ENCODE peak calls at places on chromosomes 13 and 19, in four cellular contexts. One of them, this sample, is unnamed.
A peak's percentile ranks its signal among the peaks of the same experiment; 100 is the strongest.

GRCh38 chr13:44172411-44172810 is 201.2 kb upstream of the SERP2 start:
- DNase-seq in germinal center: no peak
- DNase-seq in activated CD4-positive, alpha-beta T cell treated with anti-CD3 and anti-CD28 coated beads, Interleukin-2, amount 50 U/mL, for 24 hours: no peak
- DNase-seq in brain microvascular endothelial cell: no peak
- DNase-seq in this sample: no peak

GRCh38 chr13:46844431-46844830 is 47.5 kb upstream of the ESD start:
- DNase-seq in activated CD4-positive, alpha-beta T cell treated with anti-CD3 and anti-CD28 coated beads, Interleukin-2, amount 50 U/mL, for 24 hours: no peak
- DNase-seq in germinal center: no peak
- DNase-seq in brain microvascular endothelial cell: no peak
- DNase-seq in this sample: no peak

GRCh38 chr13:103436057-103436654 is 369.9 kb upstream of the SLC10A2 start:
- DNase-seq in activated CD4-positive, alpha-beta T cell treated with anti-CD3 and anti-CD28 coated beads, Interleukin-2, amount 50 U/mL, for 24 hours: no peak
- DNase-seq in germinal center: no peak
- DNase-seq in brain microvascular endothelial cell: no peak
- DNase-seq in this sample: no peak

GRCh38 chr19:1276620-1277007 is 1.3 kb downstream of the FAM174C start:
- DNase-seq in brain microvascular endothelial cell: no peak
- DNase-seq in germinal center: no peak
- DNase-seq in activated CD4-positive, alpha-beta T cell treated with anti-CD3 and anti-CD28 coated beads, Interleukin-2, amount 50 U/mL, for 24 hours: no peak
- DNase-seq in this sample: peak; percentile 70

GRCh38 chr19:31340059-31341025 is 8.9 kb downstream of the TSHZ3 start:
- DNase-seq in germinal center: no peak
- DNase-seq in activated CD4-positive, alpha-beta T cell treated with anti-CD3 and anti-CD28 coated beads, Interleukin-2, amount 50 U/mL, for 24 hours: no peak
- DNase-seq in brain microvascular endothelial cell: no peak
- DNase-seq in this sample: no peak

GRCh38 chr19:54431255-54431838 is 16.1 kb downstream of the TTYH1 start:
- DNase-seq in germinal center: no peak
- DNase-seq in brain microvascular endothelial cell: peak; percentile 16
- DNase-seq in activated CD4-positive, alpha-beta T cell treated with anti-CD3 and anti-CD28 coated beads, Interleukin-2, amount 50 U/mL, for 24 hours: no peak
- DNase-seq in this sample: no peak

GRCh38 chr19:2529473-2529918 is 53.6 kb downstream of the GADD45B start:
- DNase-seq in brain microvascular endothelial cell: peak; percentile 90
- DNase-seq in germinal center: no peak
- DNase-seq in activated CD4-positive, alpha-beta T cell treated with anti-CD3 and anti-CD28 coated beads, Interleukin-2, amount 50 U/mL, for 24 hours: no peak
- DNase-seq in this sample: no peak

GRCh38 chr19:41263042-41263849 is 926 bp upstream of the HNRNPUL1 start:
- DNase-seq in germinal center: peak; percentile 62
- DNase-seq in brain microvascular endothelial cell: peak; percentile 80
- DNase-seq in activated CD4-positive, alpha-beta T cell treated with anti-CD3 and anti-CD28 coated beads, Interleukin-2, amount 50 U/mL, for 24 hours: peak; percentile 61
- DNase-seq in this sample: peak; percentile 81

GRCh38 chr19:38061294-38061693 is 154.3 kb downstream of the SIPA1L3 start:
- DNase-seq in germinal center: no peak
- DNase-seq in activated CD4-positive, alpha-beta T cell treated with anti-CD3 and anti-CD28 coated beads, Interleukin-2, amount 50 U/mL, for 24 hours: no peak
- DNase-seq in brain microvascular endothelial cell: peak; percentile 81
- DNase-seq in this sample: no peak

GRCh38 chr13:68888832-68889231 is 1218.8 kb upstream of the ATXN8OS start:
- DNase-seq in activated CD4-positive, alpha-beta T cell treated with anti-CD3 and anti-CD28 coated beads, Interleukin-2, amount 50 U/mL, for 24 hours: no peak
- DNase-seq in germinal center: no peak
- DNase-seq in brain microvascular endothelial cell: no peak
- DNase-seq in this sample: no peak

GRCh38 chr13:32426981-32427851 is 714 bp downstream of the N4BP2L1 start:
- DNase-seq in brain microvascular endothelial cell: no peak
- DNase-seq in germinal center: peak; percentile 60
- DNase-seq in activated CD4-positive, alpha-beta T cell treated with anti-CD3 and anti-CD28 coated beads, Interleukin-2, amount 50 U/mL, for 24 hours: peak; percentile 25
- DNase-seq in this sample: peak; percentile 79

GRCh38 chr19:42857544-42857867 is 22.0 kb downstream of the PSG1 start:
- DNase-seq in activated CD4-positive, alpha-beta T cell treated with anti-CD3 and anti-CD28 coated beads, Interleukin-2, amount 50 U/mL, for 24 hours: no peak
- DNase-seq in brain microvascular endothelial cell: no peak
- DNase-seq in germinal center: no peak
- DNase-seq in this sample: no peak

GRCh38 chr19:33226550-33227241 is 1.0 kb upstream of the SLC7A10 start:
- DNase-seq in brain microvascular endothelial cell: no peak
- DNase-seq in activated CD4-positive, alpha-beta T cell treated with anti-CD3 and anti-CD28 coated beads, Interleukin-2, amount 50 U/mL, for 24 hours: no peak
- DNase-seq in germinal center: no peak
- DNase-seq in this sample: no peak

GRCh38 chr19:10420444-10421239 is at the start of gene PDE4A:
- DNase-seq in germinal center: no peak
- DNase-seq in brain microvascular endothelial cell: no peak
- DNase-seq in activated CD4-positive, alpha-beta T cell treated with anti-CD3 and anti-CD28 coated beads, Interleukin-2, amount 50 U/mL, for 24 hours: no peak
- DNase-seq in this sample: peak; percentile 87

GRCh38 chr19:45050036-45050435 is 11.2 kb downstream of the CLASRP start:
- DNase-seq in brain microvascular endothelial cell: no peak
- DNase-seq in activated CD4-positive, alpha-beta T cell treated with anti-CD3 and anti-CD28 coated beads, Interleukin-2, amount 50 U/mL, for 24 hours: no peak
- DNase-seq in germinal center: no peak
- DNase-seq in this sample: no peak

GRCh38 chr13:38804536-38804935 is 117.7 kb downstream of the FREM2 start:
- DNase-seq in activated CD4-positive, alpha-beta T cell treated with anti-CD3 and anti-CD28 coated beads, Interleukin-2, amount 50 U/mL, for 24 hours: no peak
- DNase-seq in germinal center: no peak
- DNase-seq in brain microvascular endothelial cell: no peak
- DNase-seq in this sample: no peak

GRCh38 chr13:65929436-65929835 is 1300.7 kb downstream of the PCDH9 start:
- DNase-seq in brain microvascular endothelial cell: no peak
- DNase-seq in germinal center: no peak
- DNase-seq in activated CD4-positive, alpha-beta T cell treated with anti-CD3 and anti-CD28 coated beads, Interleukin-2, amount 50 U/mL, for 24 hours: no peak
- DNase-seq in this sample: no peak

GRCh38 chr13:43095771-43096719 is 72.7 kb downstream of the DNAJC15 start:
- DNase-seq in brain microvascular endothelial cell: no peak
- DNase-seq in germinal center: no peak
- DNase-seq in activated CD4-positive, alpha-beta T cell treated with anti-CD3 and anti-CD28 coated beads, Interleukin-2, amount 50 U/mL, for 24 hours: no peak
- DNase-seq in this sample: no peak